ENCODE peak calls at places on chromosomes 11 and 22, in ten cellular contexts. P is IMR-90, M is heart left ventricle, U is tibial artery, Y is Peyer's patch, T is mammary epithelial cell, B is cardiac muscle cell, H is thoracic aorta, E is tibial nerve, N is adrenal gland. W is an unnamed sample. For H3K36me3, the result is how much of the 10 kb centered on the place peaks cover.

GRCh38 chr11:93392862-93393261 is 62.3 kb downstream of the DEUP1 start:
- DNase-seq in P (no peak), M (no peak), U (no peak), Y (no peak), T (no peak), B (peak), H (no peak), E (no peak), N (no peak), W (no peak)

GRCh38 chr22:46336119-46337078 is 885 bp downstream of the TRMU start:
- DNase-seq in P (peak), M (no peak), U (no peak), Y (no peak), T (peak), B (peak), H (no peak), E (no peak), N (peak), W (peak)

GRCh38 chr11:23423119-23423518 is 562.8 kb upstream of the CCDC179 start:
- DNase-seq in P (peak), M (no peak), U (no peak), Y (no peak), T (no peak), B (no peak), H (no peak), E (no peak), N (no peak), W (no peak)

GRCh38 chr11:70745451-70745850 is 347.1 kb downstream of the CTTN start:
- DNase-seq in P (no peak), M (no peak), U (no peak), Y (no peak), T (no peak), B (no peak), H (no peak), E (no peak), N (no peak), W (no peak)

GRCh38 chr11:47220401-47220821 is 5.6 kb downstream of the DDB2 start:
- DNase-seq in P (peak), M (no peak), U (no peak), Y (no peak), T (no peak), B (peak), H (no peak), E (no peak), N (peak), W (no peak)

GRCh38 chr11:132471491-132471890 is 1060.8 kb downstream of the OPCML start:
- DNase-seq in P (no peak), M (no peak), U (no peak), Y (no peak), T (peak), B (peak), H (no peak), E (no peak), N (no peak), W (no peak)

GRCh38 chr22:38124236-38124974 is 13.9 kb upstream of the BAIAP2L2 start:
- DNase-seq in P (no peak), M (no peak), U (no peak), Y (no peak), T (peak), B (no peak), H (no peak), E (no peak), N (no peak), W (no peak)

GRCh38 chr11:116986521-116987105 is 111.6 kb downstream of the SIK3 start:
- DNase-seq in P (peak), M (no peak), U (no peak), Y (no peak), T (peak), B (peak), H (no peak), E (no peak), N (peak), W (no peak)

GRCh38 chr11:2645779-2646118 is 54.0 kb downstream of the KCNQ1OT1 start:
- DNase-seq in P (no peak), M (no peak), U (no peak), Y (no peak), T (no peak), B (no peak), H (no peak), E (no peak), N (no peak), W (no peak)

GRCh38 chr11:69538840-69539239 is 57.4 kb downstream of the LINC01488 start:
- DNase-seq in P (no peak), M (no peak), U (no peak), Y (no peak), T (no peak), B (no peak), H (no peak), E (no peak), N (peak), W (peak)

GRCh38 chr11:46553746-46554204 is 40.0 kb downstream of the AMBRA1 start:
- DNase-seq in P (no peak), M (no peak), U (no peak), Y (no peak), T (peak), B (peak), H (no peak), E (no peak), N (no peak), W (no peak)

GRCh38 chr11:19820100-19820499 is 107.5 kb downstream of the NAV2 start:
- DNase-seq in P (peak), M (no peak), U (no peak), Y (no peak), T (no peak), B (peak), H (no peak), E (no peak), N (no peak), W (peak)

GRCh38 chr11:130533113-130533803 is 84.8 kb downstream of the ADAMTS15 start:
- DNase-seq in P (no peak), M (no peak), U (no peak), Y (no peak), T (no peak), B (no peak), H (no peak), E (no peak), N (no peak), W (peak)

GRCh38 chr22:44667276-44667675 is 34.7 kb upstream of the PRR5 start:
- DNase-seq in P (no peak), M (no peak), U (no peak), Y (no peak), T (no peak), B (no peak), H (no peak), E (no peak), N (no peak), W (no peak)

GRCh38 chr11:19919050-19919561 is 206.5 kb downstream of the NAV2 start:
- DNase-seq in P (peak), M (peak), U (peak), Y (no peak), T (peak), B (peak), H (peak), E (no peak), N (peak), W (peak)

GRCh38 chr11:105699203-105699602 is 89.3 kb downstream of the GRIA4 start:
- DNase-seq in P (no peak), M (no peak), U (no peak), Y (no peak), T (no peak), B (no peak), H (no peak), E (no peak), N (no peak), W (no peak)

DNA sequence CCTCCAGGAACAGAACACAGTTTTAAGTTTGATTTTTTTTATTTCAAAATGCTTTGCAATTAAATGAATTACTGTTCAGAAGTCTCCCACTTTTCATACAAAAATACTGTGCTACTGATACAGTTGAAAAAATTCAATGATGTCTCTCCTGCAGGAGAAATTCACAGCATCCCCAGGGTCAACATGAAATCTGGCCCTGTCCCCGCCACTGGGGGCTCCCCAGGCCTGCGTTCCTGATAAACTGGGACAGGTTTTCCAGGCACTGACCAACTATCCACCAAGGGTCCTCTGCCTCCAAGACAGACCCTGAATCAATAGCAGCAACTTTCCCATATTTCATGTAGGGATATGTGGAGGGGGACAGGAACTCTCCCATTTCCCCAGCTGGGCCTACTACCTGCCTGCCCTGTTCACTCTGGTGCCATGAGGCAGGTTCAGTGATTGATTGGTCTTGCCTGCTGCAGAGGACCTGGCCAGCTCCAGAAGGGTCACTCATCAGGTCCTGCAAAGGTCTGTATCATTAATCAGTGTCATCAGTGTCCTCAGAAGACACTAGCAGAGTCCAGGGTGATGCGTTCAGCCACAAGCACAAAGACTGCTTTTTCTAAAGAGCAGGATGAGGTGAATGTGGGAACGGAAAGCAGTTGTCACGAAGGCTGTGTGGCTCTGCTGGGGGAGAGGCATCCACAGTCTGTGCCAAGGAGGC is 43.4 kb downstream of the PISD start:
- DNase-seq in P (no peak), M (peak), U (no peak), Y (no peak), T (no peak), B (no peak), H (no peak), E (no peak), N (no peak), W (no peak)
- TF ChIP-seq CTCF in P (no peak), M (no peak), U (no peak), Y (no peak), T (no peak), B (no peak), H (no peak), E (no peak), N (no peak), W (no peak)

GRCh38 chr11:766941-767210 is 10.4 kb downstream of the GATD1 start:
- DNase-seq in P (no peak), M (no peak), U (no peak), Y (no peak), T (no peak), B (no peak), H (no peak), E (no peak), N (no peak), W (no peak)
- H3K36me3 ChIP-seq in P (half or more), M (half or more), U (under half), Y (under half), T (under half), B (under half), H (under half), E (half or more), N (half or more), W (half or more)

DNA sequence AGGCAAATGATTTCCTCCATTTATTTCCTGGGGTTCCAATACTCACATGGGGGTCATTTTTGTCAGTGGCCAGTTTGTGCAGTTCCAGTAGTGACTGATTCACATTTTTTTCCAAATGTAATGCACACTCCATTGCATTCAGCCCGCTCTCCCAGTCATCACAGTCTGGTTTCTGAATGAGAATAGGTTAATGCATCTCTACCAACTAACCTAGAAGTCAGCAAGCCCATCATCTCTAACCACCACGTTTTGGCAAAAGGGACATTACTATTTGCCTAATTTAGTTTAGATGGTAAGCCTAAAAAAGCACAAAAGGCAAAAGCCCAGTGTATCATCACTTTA is 2.5 kb downstream of the FTH1 start:
- DNase-seq in P (no peak), M (no peak), U (no peak), Y (no peak), T (no peak), B (peak), H (no peak), E (no peak), N (no peak), W (no peak)
- H3K4me3 ChIP-seq in P (peak), M (peak), U (peak), Y (peak), T (peak), B (no peak), H (peak), E (peak), N (peak), W (peak)

DNA sequence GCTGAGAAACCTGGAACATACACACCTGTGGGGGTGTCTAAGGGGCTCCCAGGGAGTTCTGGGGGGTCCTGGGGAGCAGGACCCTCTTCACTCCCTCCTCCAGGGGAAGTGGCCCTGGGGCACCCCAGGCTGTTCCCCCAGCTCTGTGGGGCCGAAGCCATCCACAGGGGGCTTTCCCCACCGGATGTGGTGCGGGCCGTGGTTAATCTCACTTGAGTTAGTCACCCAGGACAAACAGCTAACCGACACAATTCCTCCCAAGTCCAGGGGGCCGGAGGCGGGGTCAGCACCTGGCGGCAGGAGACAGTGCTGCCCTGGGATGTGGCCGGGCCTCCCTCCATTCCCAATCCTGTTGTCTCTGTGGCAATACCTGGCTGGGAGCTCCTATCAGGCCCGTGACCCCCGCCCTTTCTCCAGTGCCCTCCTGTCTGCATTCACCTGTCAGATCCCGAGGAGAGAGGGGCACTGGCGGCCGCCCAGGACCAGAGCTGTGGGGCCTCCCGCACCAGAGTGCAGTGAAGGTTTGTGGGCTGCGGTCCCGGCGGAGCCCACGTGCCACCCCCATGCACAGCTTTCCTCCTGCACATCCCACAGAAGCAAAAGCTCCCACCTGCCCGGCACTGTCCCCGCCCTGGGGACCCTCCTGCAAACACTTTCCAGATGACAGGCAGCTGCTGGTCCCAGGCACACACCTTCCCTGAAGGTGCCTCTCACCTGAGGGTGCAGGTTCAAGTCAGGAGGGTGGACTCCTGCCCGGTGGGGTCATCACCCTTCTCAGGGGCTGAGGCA is 5.2 kb upstream of the MUC5AC start:
- DNase-seq in P (peak), M (no peak), U (no peak), Y (peak), T (peak), B (peak), H (no peak), E (no peak), N (no peak), W (no peak)
- TF ChIP-seq CTCF in P (peak), M (no peak), U (no peak), Y (no peak), T (no peak), B (no peak), H (no peak), E (no peak), N (no peak), W (no peak)

GRCh38 chr22:41280854-41281253 is 5.1 kb downstream of the RANGAP1 start:
- DNase-seq in P (no peak), M (no peak), U (no peak), Y (no peak), T (no peak), B (no peak), H (no peak), E (no peak), N (no peak), W (no peak)
- H3K36me3 ChIP-seq in P (half or more), M (half or more), U (under half), Y (under half), T (under half), B (under half), H (under half), E (half or more), N (under half), W (under half)

DNA sequence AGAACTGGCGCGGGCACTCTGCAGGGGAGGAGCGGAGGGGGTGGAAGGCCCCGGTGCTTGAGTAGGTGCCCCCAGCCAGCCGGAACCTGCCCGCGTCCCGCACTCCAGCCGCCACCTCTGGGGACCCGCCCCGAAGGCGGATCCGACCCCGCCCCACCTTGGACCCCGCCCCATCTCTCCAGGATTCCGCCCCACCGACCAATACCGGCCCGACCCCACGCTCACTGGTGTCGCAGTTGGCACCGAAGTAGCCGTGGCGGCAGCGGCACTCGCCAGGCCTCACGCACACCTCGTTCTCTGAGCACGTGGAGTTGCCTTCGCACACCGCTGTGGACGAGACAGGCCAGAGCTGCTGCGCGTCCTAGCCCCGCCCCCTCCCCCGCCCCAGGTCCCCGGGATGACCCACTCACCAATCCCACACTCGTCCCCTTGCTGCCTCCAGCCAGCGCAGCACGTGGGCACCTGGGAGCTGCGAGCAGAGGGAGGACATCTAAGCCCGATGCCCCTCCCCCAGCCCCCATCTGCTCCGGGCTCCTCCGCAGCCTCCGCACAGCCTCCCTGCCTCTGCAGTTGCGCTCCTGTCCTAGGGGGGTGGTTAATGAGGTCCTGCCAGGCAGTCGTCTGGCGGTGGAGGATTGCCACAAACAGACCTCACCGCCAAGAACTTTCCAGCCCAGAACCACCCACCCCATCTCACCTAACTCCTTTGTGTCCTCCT is 5.9 kb downstream of the SCARF2 start:
- DNase-seq in P (no peak), M (no peak), U (no peak), Y (peak), T (no peak), B (no peak), H (no peak), E (no peak), N (no peak), W (no peak)
- H3K4me3 ChIP-seq in P (no peak), M (peak), U (no peak), Y (no peak), T (no peak), B (peak), H (peak), E (no peak), N (peak), W (no peak)

DNA sequence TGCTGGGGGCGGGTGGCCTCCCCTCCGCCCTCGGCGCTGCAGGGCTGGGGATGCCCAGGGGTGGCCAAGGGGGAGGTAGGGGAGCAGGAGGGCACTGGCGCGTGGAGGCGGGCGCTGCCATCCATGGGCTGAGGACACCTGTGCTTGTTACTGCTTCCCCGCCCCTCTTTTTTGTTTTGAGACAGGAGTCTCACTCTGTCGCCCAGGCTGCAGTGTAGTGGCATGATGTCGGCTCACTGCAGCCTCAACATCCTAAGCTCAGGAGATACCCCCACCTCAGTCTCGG is 683 bp upstream of the FADS3 start:
- DNase-seq in P (no peak), M (no peak), U (no peak), Y (peak), T (no peak), B (no peak), H (no peak), E (no peak), N (no peak), W (peak)
- TF ChIP-seq CTCF in P (no peak), M (no peak), U (no peak), Y (no peak), T (no peak), B (peak), H (no peak), E (no peak), N (no peak), W (no peak)

W was measured in thyroid gland.